ENCODE peak calls at places on chromosome 10, in ten cellular contexts. D, X, B, C, L, Z, Q, A, F and V are unnamed samples. For H3K4me1, the result is how much of the 10 kb centered on the place peaks cover.

GRCh38 chr10:100562806-100563293 is 27.1 kb downstream of the HIF1AN start:
- DNase-seq in F (no peak), B (peak), A (no peak), Q (no peak), Z (no peak), C (no peak), L (no peak), D (no peak), X (no peak), V (peak)

GRCh38 chr10:132574288-132574687 is 36.7 kb downstream of the INPP5A start:
- DNase-seq in C (no peak), L (no peak), D (no peak), Q (no peak), B (no peak), Z (no peak), A (no peak), F (no peak), X (no peak), V (no peak)

GRCh38 chr10:30439931-30440330 is 5.9 kb downstream of the MAP3K8 start:
- DNase-seq in Z (no peak), A (no peak), D (no peak), X (no peak), L (no peak), B (no peak), Q (no peak), C (no peak), F (no peak), V (no peak)

GRCh38 chr10:123154943-123155505 is 822 bp downstream of the BUB3 start:
- DNase-seq in D (no peak), Q (no peak), Z (no peak), B (no peak), L (no peak), F (no peak), C (no peak), A (no peak), X (no peak), V (peak)

GRCh38 chr10:124143721-124144120 is 50.3 kb upstream of the CHST15 start:
- DNase-seq in D (no peak), B (no peak), C (no peak), Z (no peak), L (no peak), Q (no peak), X (no peak), F (no peak), A (no peak), V (no peak)

GRCh38 chr10:123886292-123886691 is 5.3 kb downstream of the CPXM2 start:
- DNase-seq in D (no peak), L (no peak), B (no peak), F (no peak), Z (no peak), X (no peak), Q (no peak), C (no peak), A (no peak), V (no peak)

GRCh38 chr10:110527731-110528171 is 30.0 kb downstream of the DUSP5 start:
- DNase-seq in C (no peak), A (no peak), X (no peak), Z (no peak), B (no peak), D (no peak), F (no peak), L (peak), Q (no peak), V (no peak)

GRCh38 chr10:95350212-95350829 is 59.5 kb upstream of the PDLIM1 start:
- DNase-seq in C (no peak), A (no peak), B (no peak), D (no peak), Z (no peak), Q (no peak), X (no peak), F (no peak), L (no peak), V (no peak)

GRCh38 chr10:33547976-33548375 is 213.5 kb upstream of the NRP1 start:
- DNase-seq in F (no peak), D (no peak), L (no peak), B (no peak), A (no peak), X (no peak), C (no peak), Z (no peak), Q (no peak), V (no peak)

GRCh38 chr10:27542812-27543211 is 38.7 kb downstream of the RAB18 start:
- DNase-seq in L (no peak), Q (no peak), F (no peak), X (no peak), D (no peak), Z (no peak), A (no peak), B (no peak), C (no peak), V (no peak)

GRCh38 chr10:130479906-130480305 is 343.7 kb downstream of the GLRX3 start:
- DNase-seq in C (no peak), B (no peak), L (no peak), A (no peak), F (no peak), D (no peak), Q (no peak), Z (no peak), X (no peak), V (no peak)

GRCh38 chr10:22341190-22341935 is 3.9 kb upstream of the SPAG6 start:
- DNase-seq in C (no peak), A (no peak), B (peak), Z (no peak), F (no peak), Q (no peak), X (no peak), D (no peak), L (peak), V (no peak)

GRCh38 chr10:95475003-95475383 is 86.2 kb downstream of the SORBS1 start:
- DNase-seq in B (no peak), Q (no peak), L (no peak), A (no peak), X (peak), Z (no peak), F (no peak), C (no peak), D (no peak), V (no peak)

GRCh38 chr10:36475746-36476145 is 649.7 kb upstream of the ANKRD30A start:
- DNase-seq in D (no peak), Q (no peak), Z (no peak), A (no peak), X (no peak), B (no peak), L (no peak), C (no peak), F (no peak), V (no peak)

GRCh38 chr10:86169506-86170254 is 196.9 kb downstream of the GRID1 start:
- DNase-seq in C (no peak), X (no peak), F (no peak), A (no peak), L (no peak), D (peak), B (no peak), Q (no peak), Z (no peak), V (no peak)

GRCh38 chr10:98886686-98887085 is 349.0 kb downstream of the HPSE2 start:
- DNase-seq in F (no peak), L (no peak), C (no peak), Z (no peak), D (no peak), X (no peak), A (no peak), B (no peak), Q (no peak), V (no peak)

GRCh38 chr10:27950165-27950564 is 48.7 kb downstream of the ODAD2 start:
- DNase-seq in D (no peak), A (no peak), C (no peak), Z (no peak), Q (no peak), B (no peak), X (no peak), F (no peak), L (no peak), V (no peak)

GRCh38 chr10:46310143-46310514 is 23.3 kb downstream of the ANTXRL start:
- DNase-seq in A (no peak), D (no peak), B (no peak), Z (no peak), Q (peak), X (no peak), F (peak), L (no peak), C (peak), V (no peak)

GRCh38 chr10:104580321-104580720 is 60.8 kb upstream of the SORCS3 start:
- DNase-seq in C (no peak), B (no peak), Z (no peak), F (no peak), L (no peak), X (no peak), D (no peak), Q (no peak), A (no peak), V (no peak)

GRCh38 chr10:11358046-11358445 is 253.4 kb downstream of the USP6NL start:
- DNase-seq in D (no peak), A (no peak), C (no peak), Q (no peak), L (no peak), Z (no peak), B (no peak), X (no peak), F (no peak), V (no peak)

GRCh38 chr10:36118289-36118688 is 476.2 kb upstream of the FZD8 start:
- DNase-seq in B (no peak), Z (no peak), X (no peak), D (no peak), Q (no peak), L (no peak), F (no peak), C (no peak), A (no peak), V (no peak)

GRCh38 chr10:119655566-119656001 is 4.4 kb downstream of the BAG3 start:
- DNase-seq in Z (peak), X (peak), A (peak), C (peak), L (peak), F (peak), D (peak), Q (no peak), B (peak), V (no peak)

GRCh38 chr10:129631011-129631410 is 164.0 kb downstream of the MGMT start:
- DNase-seq in D (no peak), Q (no peak), B (no peak), X (no peak), Z (no peak), L (no peak), A (no peak), F (no peak), C (no peak), V (no peak)

GRCh38 chr10:94571528-94571927 is 25.9 kb downstream of the HELLS start:
- DNase-seq in D (no peak), Q (no peak), Z (no peak), A (no peak), F (no peak), L (no peak), C (no peak), B (no peak), X (no peak), V (no peak)

GRCh38 chr10:86729677-86730076 is 26.7 kb upstream of the BMPR1A start:
- DNase-seq in B (no peak), L (no peak), Q (no peak), Z (no peak), A (no peak), F (no peak), C (no peak), D (no peak), X (no peak), V (no peak)

GRCh38 chr10:84291389-84291788 is 37.0 kb upstream of the CCSER2 start:
- DNase-seq in C (no peak), B (no peak), Z (no peak), X (no peak), L (peak), Q (no peak), A (no peak), F (no peak), D (no peak), V (no peak)

GRCh38 chr10:101814466-101815041 is 3.7 kb downstream of the OGA start:
- DNase-seq in B (no peak), L (no peak), C (no peak), X (no peak), D (no peak), Q (no peak), F (no peak), A (no peak), Z (no peak), V (no peak)
- H3K4me3 ChIP-seq in B (peak), L (peak), C (peak), X (peak), D (peak), Q (peak), F (peak), A (no peak), Z (peak), V (no peak)

GRCh38 chr10:83222832-83223742 is 916.2 kb upstream of the GHITM start:
- DNase-seq in Z (no peak), A (no peak), B (no peak), Q (no peak), D (no peak), F (no peak), C (no peak), X (no peak), L (no peak), V (no peak)
- H3K4me1 ChIP-seq in Z (under half), A (under half), B (under half), Q (under half), D (under half), F (under half), C (under half), X (under half), L (under half), V (under half)

GRCh38 chr10:91024541-91024940 is 103.7 kb upstream of the ANKRD1 start:
- DNase-seq in X (no peak), L (no peak), F (no peak), A (no peak), Z (no peak), C (no peak), B (no peak), Q (no peak), D (no peak), V (no peak)
- H3K27ac ChIP-seq in X (peak), L (no peak), F (no peak), A (no peak), Z (no peak), C (peak), B (no peak), Q (no peak), D (peak), V (no peak)

GRCh38 chr10:93068411-93069244 is 5.1 kb upstream of the CYP26A1 start:
- DNase-seq in Z (no peak), F (no peak), X (no peak), A (no peak), B (no peak), L (peak), D (no peak), Q (peak), C (no peak), V (no peak)
- H3K4me3 ChIP-seq in Z (no peak), F (no peak), X (peak), A (no peak), B (no peak), L (no peak), D (peak), Q (no peak), C (no peak), V (no peak)

GRCh38 chr10:44914891-44915290 is 3.8 kb downstream of the TMEM72 start:
- DNase-seq in Q (no peak), F (no peak), L (no peak), B (no peak), C (no peak), Z (no peak), A (no peak), D (no peak), X (no peak), V (no peak)
- H3K4me1 ChIP-seq in Q (under half), F (under half), L (under half), B (under half), C (under half), Z (under half), A (under half), D (under half), X (under half), V (under half)

DNA sequence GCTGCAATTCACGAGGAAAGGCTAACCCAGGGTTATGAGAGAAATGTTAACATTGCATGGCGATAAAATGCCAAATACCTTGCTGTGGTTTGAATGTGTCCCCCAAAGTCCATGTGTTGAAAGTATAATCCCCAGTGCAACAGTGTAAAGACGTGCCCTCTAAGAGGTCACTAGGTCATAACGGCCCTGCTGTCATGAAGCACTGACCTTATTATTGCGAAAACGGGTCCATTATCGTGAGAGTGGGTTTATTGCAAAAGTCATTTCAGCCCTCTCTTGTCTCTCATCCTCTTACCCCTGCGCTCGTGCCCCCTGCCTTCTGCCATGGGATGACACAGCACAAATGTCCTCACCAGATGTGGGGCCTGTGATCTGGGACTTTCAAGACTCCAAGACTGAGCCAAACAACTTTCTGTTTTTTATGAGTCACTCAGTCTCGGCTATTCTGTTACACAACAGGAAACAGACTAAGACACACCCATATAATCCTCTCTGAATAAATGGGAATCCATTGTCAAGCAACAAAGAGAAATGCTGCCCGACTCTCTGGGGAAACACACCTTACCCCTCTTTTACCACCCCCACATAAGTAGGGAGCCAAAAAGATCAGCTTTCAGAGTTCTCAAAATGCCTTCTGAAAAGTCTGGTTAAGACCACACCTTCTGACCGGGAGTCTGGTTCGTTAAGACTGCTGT is 73.1 kb upstream of the UCN3 start:
- DNase-seq in D (peak), L (peak), F (no peak), Q (no peak), B (no peak), C (no peak), X (peak), Z (peak), A (no peak), V (peak)
- H3K27ac ChIP-seq in D (peak), L (peak), F (peak), Q (peak), B (no peak), C (peak), X (peak), Z (peak), A (no peak), V (peak)

GRCh38 chr10:71852335-71852937 is 1.4 kb upstream of the PSAP start:
- DNase-seq in D (peak), L (no peak), X (peak), F (peak), A (no peak), B (peak), Q (no peak), C (no peak), Z (no peak), V (peak)

GRCh38 chr10:71850021-71850744 is 868 bp downstream of the PSAP start:
- DNase-seq in B (no peak), F (no peak), C (no peak), Q (no peak), D (no peak), Z (no peak), L (no peak), A (no peak), X (no peak), V (no peak)

GRCh38 chr10:71848325-71849277 is 2.5 kb downstream of the PSAP start:
- DNase-seq in A (no peak), Z (no peak), L (peak), B (no peak), Q (no peak), F (no peak), X (no peak), D (no peak), C (no peak), V (no peak)

GRCh38 chr10:71849461-71849908 is 1.6 kb downstream of the PSAP start:
- DNase-seq in B (no peak), Z (no peak), A (no peak), Q (no peak), L (no peak), C (no peak), X (no peak), F (no peak), D (no peak), V (no peak)

DNA sequence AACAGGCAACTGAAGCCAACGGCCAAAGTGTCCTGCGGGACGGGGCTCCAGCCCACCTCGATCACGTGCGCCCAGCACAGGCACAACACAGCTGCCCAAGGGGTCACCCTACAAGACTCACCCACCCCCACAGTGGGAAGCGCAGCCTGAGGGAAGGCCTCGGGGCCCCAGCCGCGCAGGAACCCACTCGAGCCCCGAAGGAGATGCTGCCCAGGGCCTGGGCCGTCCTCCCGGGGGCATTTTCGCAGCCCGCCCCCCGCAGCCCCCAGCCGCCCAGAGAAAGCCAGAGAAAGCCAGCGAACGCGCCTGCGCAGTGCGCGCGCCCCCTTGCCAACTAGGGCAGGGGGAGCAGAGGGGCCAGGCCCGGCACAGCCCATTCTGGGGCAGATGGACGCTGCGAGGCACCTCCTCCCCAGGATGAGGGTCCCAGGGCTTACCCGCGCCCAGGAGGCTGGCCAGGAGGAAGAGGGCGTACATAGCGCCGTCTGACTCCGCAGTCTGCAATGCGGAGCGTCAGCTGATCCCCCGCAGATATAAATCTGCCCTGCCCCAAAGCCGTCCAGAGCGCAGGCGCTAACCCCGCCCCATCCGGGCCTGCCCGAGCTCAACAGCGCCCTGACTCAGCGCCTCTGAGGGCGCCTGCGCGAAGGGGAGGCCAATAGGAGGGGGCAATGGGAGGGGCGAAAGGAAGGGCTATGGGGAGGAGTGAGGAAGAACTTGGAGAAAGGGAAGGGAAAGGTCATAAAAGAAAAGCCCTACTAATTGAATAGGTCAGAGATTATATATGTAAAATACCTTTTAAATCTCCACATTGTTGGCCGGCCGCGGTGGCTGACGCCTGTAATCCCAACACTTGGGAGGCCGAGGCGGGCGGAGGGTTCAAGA is at the start of gene PSAP:
- DNase-seq in C (peak), B (peak), Q (peak), Z (peak), L (peak), F (peak), D (peak), X (peak), A (peak), V (peak)
- H3K4me3 ChIP-seq in C (peak), B (peak), Q (peak), Z (peak), L (peak), F (peak), D (peak), X (peak), A (peak), V (peak)